ENCODE peak calls at places on chromosomes 2 and 18, in eight cellular contexts. E is nephron progenitor cell, M is IMR-90, G is prostate gland, O is heart right ventricle, S is bronchial epithelial cell, T is right atrium auricular region, U is body of pancreas. R is an unnamed sample.
A peak's percentile ranks its signal among the peaks of the same experiment; 100 is the strongest.

GRCh38 chr18:35770360-35770759 is 188.8 kb downstream of the GALNT1 start:
- DNase-seq in E (no peak), M (no peak), G (no peak), O (no peak), S (peak; percentile 65), T (no peak), U (no peak), R (no peak)

GRCh38 chr2:240996834-240997140 is 1.6 kb upstream of the SNED1 start:
- DNase-seq in E (no peak), M (no peak), G (no peak), O (no peak), S (no peak), T (peak; percentile 56), U (no peak), R (no peak)

GRCh38 chr2:73915437-73915993 is 11.2 kb upstream of the DGUOK start:
- DNase-seq in E (no peak), M (no peak), G (no peak), O (no peak), S (no peak), T (no peak), U (no peak), R (no peak)

GRCh38 chr2:161031516-161031915 is 128.7 kb upstream of the TANK start:
- DNase-seq in E (no peak), M (peak; percentile 39), G (no peak), O (no peak), S (no peak), T (no peak), U (no peak), R (no peak)

GRCh38 chr2:45759310-45759851 is 107.9 kb downstream of the PRKCE start:
- DNase-seq in E (peak; percentile 15), M (peak; percentile 87), G (no peak), O (no peak), S (no peak), T (no peak), U (no peak), R (no peak)

GRCh38 chr2:6071536-6071935 is 379.4 kb downstream of the SOX11 start:
- DNase-seq in E (no peak), M (no peak), G (no peak), O (no peak), S (no peak), T (no peak), U (no peak), R (no peak)

GRCh38 chr2:199460101-199460671 is 2.4 kb upstream of the SATB2 start:
- DNase-seq in E (no peak), M (peak; percentile 43), G (no peak), O (no peak), S (peak; percentile 20), T (no peak), U (no peak), R (no peak)

GRCh38 chr2:112831380-112831930 is 5.1 kb downstream of the IL1B start:
- DNase-seq in E (no peak), M (no peak), G (no peak), O (peak; percentile 14), S (no peak), T (no peak), U (no peak), R (no peak)

GRCh38 chr2:62181836-62182235 is 14.1 kb upstream of the B3GNT2 start:
- DNase-seq in E (no peak), M (no peak), G (no peak), O (no peak), S (no peak), T (no peak), U (no peak), R (no peak)

GRCh38 chr2:136765256-136765735 is at the start of gene THSD7B:
- DNase-seq in E (no peak), M (no peak), G (no peak), O (peak; percentile 9), S (no peak), T (no peak), U (no peak), R (no peak)

GRCh38 chr2:78992807-78993517 is 32.5 kb upstream of the REG3G start:
- DNase-seq in E (peak; percentile 47), M (no peak), G (no peak), O (no peak), S (no peak), T (no peak), U (peak; percentile 61), R (no peak)

GRCh38 chr2:120037995-120038541 is 25.2 kb downstream of the EPB41L5 start:
- DNase-seq in E (no peak), M (peak; percentile 31), G (no peak), O (no peak), S (peak; percentile 23), T (no peak), U (no peak), R (no peak)

GRCh38 chr2:17616405-17616804 is 75.9 kb downstream of the VSNL1 start:
- DNase-seq in E (no peak), M (no peak), G (no peak), O (no peak), S (no peak), T (no peak), U (no peak), R (no peak)

GRCh38 chr2:205366336-205367060 is 315.8 kb upstream of the NRP2 start:
- DNase-seq in E (no peak), M (peak; percentile 32), G (no peak), O (no peak), S (no peak), T (no peak), U (no peak), R (no peak)

GRCh38 chr2:230925879-230926765 is 1.1 kb upstream of the GPR55 start:
- DNase-seq in E (no peak), M (no peak), G (no peak), O (no peak), S (peak; percentile 54), T (no peak), U (no peak), R (no peak)

GRCh38 chr2:26740346-26740745 is 23.7 kb upstream of the SLC35F6 start:
- DNase-seq in E (no peak), M (no peak), G (no peak), O (no peak), S (no peak), T (no peak), U (no peak), R (no peak)

GRCh38 chr2:26738481-26738880 is 25.6 kb upstream of the SLC35F6 start:
- DNase-seq in E (no peak), M (no peak), G (no peak), O (no peak), S (no peak), T (no peak), U (no peak), R (no peak)

GRCh38 chr2:26739514-26739913 is 24.6 kb upstream of the SLC35F6 start:
- DNase-seq in E (no peak), M (no peak), G (no peak), O (no peak), S (no peak), T (no peak), U (no peak), R (no peak)

GRCh38 chr2:26742053-26742770 is 21.9 kb upstream of the SLC35F6 start:
- DNase-seq in E (no peak), M (no peak), G (no peak), O (no peak), S (no peak), T (no peak), U (no peak), R (no peak)

DNA sequence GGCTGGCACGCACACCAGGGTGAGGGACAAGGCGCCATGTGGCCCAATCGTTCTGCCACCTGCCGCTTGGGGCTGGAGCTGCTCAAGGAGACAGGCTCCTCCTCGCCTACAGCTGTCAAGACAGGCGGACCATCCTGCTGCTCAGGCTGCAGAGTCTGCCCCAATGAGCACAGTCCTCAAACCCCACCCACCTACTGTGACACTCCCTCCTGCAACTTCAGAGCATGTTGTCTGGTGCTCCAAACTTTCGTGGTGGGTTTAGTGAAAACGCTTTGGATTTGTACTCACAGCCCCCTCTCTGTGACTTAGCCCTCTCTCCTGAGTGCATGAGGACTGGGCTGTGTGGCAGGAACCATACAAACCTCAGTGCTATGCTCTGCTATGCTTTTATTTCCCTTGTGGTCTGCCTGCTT is 23.2 kb upstream of the SLC35F6 start:
- DNase-seq in E (no peak), M (peak; percentile 22), G (peak; percentile 41), O (no peak), S (no peak), T (no peak), U (no peak), R (no peak)
- TF ChIP-seq CTCF in E (no peak), M (no peak), G (peak; percentile 9), O (no peak), S (no peak), T (no peak), U (no peak), R (no peak)

GRCh38 chr18:58993260-58993659 is 128.6 kb downstream of the ZNF532 start:
- DNase-seq in E (no peak), M (peak; percentile 90), G (no peak), O (no peak), S (peak; percentile 82), T (no peak), U (no peak), R (no peak)
- TF ChIP-seq CTCF in E (no peak), M (no peak), G (no peak), O (no peak), S (no peak), T (no peak), U (no peak), R (no peak)

GRCh38 chr18:29560270-29560669 is 1383.3 kb upstream of the CDH2 start:
- DNase-seq in E (no peak), M (no peak), G (no peak), O (no peak), S (no peak), T (no peak), U (no peak), R (no peak)

GRCh38 chr18:29556070-29556469 is 1379.1 kb upstream of the CDH2 start:
- DNase-seq in E (no peak), M (no peak), G (no peak), O (no peak), S (no peak), T (no peak), U (no peak), R (no peak)
- TF ChIP-seq CTCF in E (no peak), M (no peak), G (no peak), O (no peak), S (no peak), T (no peak), U (no peak), R (no peak)

GRCh38 chr2:121045245-121045644 is 239.8 kb downstream of the TFCP2L1 start:
- DNase-seq in E (no peak), M (no peak), G (no peak), O (no peak), S (no peak), T (no peak), U (no peak), R (no peak)
- TF ChIP-seq CTCF in E (no peak), M (no peak), G (no peak), O (no peak), S (no peak), T (no peak), U (no peak), R (no peak)